ENCODE peak calls at places on chromosomes 7 and 10, in nine cellular contexts. C, D, U, L, Y, O, A, V and I are unnamed samples.

GRCh38 chr10:102918817-102919236 is 733 bp downstream of the CNNM2 start:
- DNase-seq in D (no peak), U (no peak), L (peak; percentile 30), C (no peak), Y (no peak), A (peak; percentile 15), O (no peak), V (no peak), I (no peak)

GRCh38 chr10:18540195-18540594 is 111.2 kb downstream of the NSUN6 start:
- DNase-seq in C (no peak), O (no peak), D (no peak), V (no peak), U (no peak), Y (no peak), A (no peak), L (no peak), I (no peak)

GRCh38 chr7:138843632-138844580 is 45.9 kb upstream of the ATP6V0A4 start:
- DNase-seq in L (no peak), O (no peak), V (no peak), C (no peak), U (no peak), Y (no peak), D (no peak), A (no peak), I (no peak)

GRCh38 chr7:79897166-79897565 is 237.5 kb upstream of the GNAI1 start:
- DNase-seq in L (no peak), V (no peak), C (no peak), A (no peak), D (no peak), U (no peak), O (no peak), Y (no peak), I (no peak)

GRCh38 chr10:7119325-7120015 is 291.4 kb downstream of the SFMBT2 start:
- DNase-seq in C (no peak), U (no peak), Y (no peak), V (no peak), O (no peak), D (no peak), L (no peak), A (no peak), I (no peak)

GRCh38 chr7:42233166-42233565 is 3.8 kb downstream of the GLI3 start:
- DNase-seq in L (no peak), O (no peak), D (no peak), V (no peak), U (no peak), Y (no peak), A (no peak), C (no peak), I (no peak)

GRCh38 chr10:117531371-117532002 is 11.1 kb upstream of the EMX2 start:
- DNase-seq in C (no peak), Y (peak; percentile 38), V (no peak), D (no peak), A (no peak), U (no peak), L (no peak), O (no peak), I (no peak)

GRCh38 chr10:6649107-6649720 is 69.1 kb upstream of the PRKCQ start:
- DNase-seq in L (no peak), C (no peak), U (no peak), O (no peak), Y (no peak), A (no peak), D (no peak), V (no peak), I (no peak)

GRCh38 chr10:36254191-36254590 is 612.1 kb upstream of the FZD8 start:
- DNase-seq in O (no peak), D (peak; percentile 89), U (peak; percentile 88), L (peak; percentile 18), V (no peak), C (no peak), A (no peak), Y (peak; percentile 83), I (peak; percentile 41)

GRCh38 chr10:70532554-70533188 is 54.1 kb downstream of the PALD1 start:
- DNase-seq in O (no peak), U (no peak), D (no peak), C (no peak), A (no peak), Y (no peak), V (no peak), L (no peak), I (no peak)

GRCh38 chr7:38383281-38383680 is 109.8 kb upstream of the TARP start:
- DNase-seq in U (no peak), A (no peak), V (no peak), Y (no peak), O (no peak), L (no peak), D (no peak), C (no peak), I (no peak)

GRCh38 chr10:132836832-132837540 is 51.0 kb upstream of the NKX6-2 start:
- DNase-seq in L (no peak), A (peak; percentile 41), D (peak; percentile 58), O (peak; percentile 94), V (no peak), Y (no peak), U (no peak), C (no peak), I (peak; percentile 50)

GRCh38 chr7:44439933-44440332 is 50.5 kb downstream of the NUDCD3 start:
- DNase-seq in L (no peak), Y (no peak), O (no peak), U (no peak), D (no peak), A (no peak), C (no peak), V (no peak), I (no peak)

GRCh38 chr7:13875496-13876074 is 113.9 kb downstream of the ETV1 start:
- DNase-seq in O (no peak), C (no peak), V (no peak), L (no peak), U (no peak), Y (no peak), A (no peak), D (no peak), I (no peak)

GRCh38 chr7:13878154-13878553 is 111.3 kb downstream of the ETV1 start:
- DNase-seq in A (no peak), L (no peak), D (no peak), C (no peak), O (no peak), U (no peak), V (no peak), Y (no peak), I (no peak)

GRCh38 chr7:13872751-13873150 is 116.7 kb downstream of the ETV1 start:
- DNase-seq in D (no peak), Y (no peak), U (no peak), C (no peak), O (no peak), V (no peak), A (no peak), L (no peak), I (no peak)

GRCh38 chr7:13871008-13871407 is 118.5 kb downstream of the ETV1 start:
- DNase-seq in L (no peak), O (no peak), U (no peak), C (no peak), A (no peak), Y (no peak), D (no peak), V (no peak), I (no peak)

GRCh38 chr7:13874783-13875182 is 114.7 kb downstream of the ETV1 start:
- DNase-seq in D (no peak), U (no peak), C (no peak), A (no peak), V (no peak), Y (no peak), L (no peak), O (no peak), I (no peak)
- TF ChIP-seq EP300 in D (no peak), U (no peak), C (no peak), A (no peak), V (no peak), Y (no peak), L (no peak), O (no peak), I (no peak)

GRCh38 chr7:74203157-74203556 is 6.6 kb upstream of the LAT2 start:
- DNase-seq in U (peak; percentile 32), D (peak; percentile 11), O (peak; percentile 64), L (peak; percentile 39), C (no peak), V (no peak), Y (no peak), A (peak; percentile 54), I (peak; percentile 43)
- TF ChIP-seq CTCF in U (peak; percentile 31), D (no peak), O (peak; percentile 76), L (peak; percentile 63), C (peak; percentile 53), V (peak; percentile 22), Y (peak; percentile 51), A (peak; percentile 45), I (peak; percentile 46)

DNA sequence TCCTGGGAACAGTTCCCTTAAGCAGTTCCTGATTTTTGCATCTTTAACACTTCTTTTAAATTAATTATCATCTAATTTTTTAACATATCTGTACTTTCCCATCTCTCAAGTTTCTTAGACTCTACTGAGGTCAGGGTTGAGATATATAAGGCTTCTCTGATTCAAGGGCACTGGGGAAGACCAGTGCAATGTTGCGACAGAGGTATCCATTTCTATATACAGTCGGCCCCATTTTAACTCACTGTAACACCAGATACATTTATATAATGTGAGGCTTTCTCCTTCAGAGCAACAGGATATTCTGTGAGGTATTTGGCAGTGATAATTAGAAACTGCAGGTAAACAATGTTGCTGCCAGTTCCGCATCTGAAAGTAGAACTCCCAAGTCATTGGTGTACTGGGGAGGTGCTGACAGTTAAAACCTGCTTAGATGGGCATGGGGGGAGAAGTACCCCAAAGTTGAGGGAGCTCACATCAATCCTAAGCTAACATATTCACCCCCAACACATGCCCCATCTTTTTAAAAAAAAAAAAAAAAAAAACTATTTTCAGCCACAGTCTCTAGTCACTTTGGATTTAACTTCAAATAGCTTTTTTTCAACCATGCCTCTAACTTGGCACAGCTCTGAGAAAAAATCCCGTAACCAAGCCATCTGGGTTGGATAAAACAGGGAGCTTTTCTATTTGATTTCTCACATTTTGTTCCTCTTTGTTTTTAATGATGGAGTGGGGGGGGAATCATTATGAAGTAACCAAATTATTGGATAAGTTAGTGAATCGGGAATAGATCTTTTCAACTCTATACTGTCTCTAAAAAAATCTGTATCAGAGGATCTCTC is 62.9 kb downstream of the REEP3 start:
- DNase-seq in U (no peak), Y (no peak), C (no peak), L (no peak), V (no peak), O (no peak), D (no peak), A (no peak), I (no peak)
- TF ChIP-seq EP300 in U (no peak), Y (no peak), C (no peak), L (no peak), V (no peak), O (no peak), D (no peak), A (no peak), I (no peak)

DNA sequence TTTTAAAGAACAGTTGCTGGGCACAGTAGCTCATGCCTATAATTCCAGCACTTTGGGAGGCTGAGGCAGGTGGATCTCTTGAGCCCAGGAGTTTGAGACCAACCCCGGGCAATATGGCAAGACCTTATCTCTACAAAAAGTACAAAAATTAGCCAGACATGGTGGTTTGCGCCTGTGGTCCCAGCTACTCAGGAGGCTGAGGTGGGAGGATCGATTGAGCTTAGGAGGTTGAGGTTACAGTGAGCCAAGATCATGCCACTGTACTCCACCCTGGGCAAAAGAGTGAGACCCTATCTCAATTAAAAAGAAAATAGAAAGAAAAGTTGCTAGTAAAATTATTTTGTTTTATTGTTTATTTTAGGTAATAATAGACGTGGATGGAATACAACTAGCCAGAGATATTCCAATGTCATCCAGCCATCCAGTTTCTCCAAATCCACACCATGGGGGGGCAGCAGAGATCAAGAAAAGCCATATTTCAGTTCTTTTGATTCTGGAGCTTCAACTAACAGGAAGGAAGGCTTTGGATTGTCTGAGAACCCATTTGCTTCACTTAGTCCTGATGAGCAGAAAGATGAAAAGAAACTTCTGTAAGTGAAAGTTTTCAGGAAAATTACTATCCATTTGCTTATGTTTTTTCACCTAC is 3.0 kb downstream of the NUP42 start:
- DNase-seq in O (peak; percentile 63), A (peak; percentile 61), D (no peak), L (peak; percentile 43), Y (no peak), V (no peak), U (peak; percentile 88), C (peak; percentile 17), I (no peak)
- TF ChIP-seq CTCF in O (peak; percentile 79), A (peak; percentile 51), D (no peak), L (peak; percentile 42), Y (peak; percentile 38), V (peak; percentile 37), U (peak; percentile 53), C (peak; percentile 55), I (no peak)